ENCODE peak calls at places on chromosomes 7 and 10, in eight cellular contexts. V is SW480; J is activated T-helper 9 cell treated with anti-CD3 and anti-CD28 coated beads, Interleukin-2, amount 50 U/mL, for 16 hours; N is Calu3; Z is AG04450; F is ureter; E is psoas muscle; U is astrocyte of the cerebellum. D is an unnamed sample.

GRCh38 chr10:117647306-117647705 is 104.8 kb downstream of the EMX2 start:
- DNase-seq in V (no peak), Z (no peak), E (no peak), J (no peak), N (no peak), U (no peak), F (no peak), D (no peak)

GRCh38 chr10:101570764-101571572 is 17.1 kb downstream of the POLL start:
- DNase-seq in J (no peak), E (peak), Z (no peak), N (no peak), U (no peak), V (no peak), F (no peak), D (no peak)

GRCh38 chr10:21533577-21534475 is at the start of gene MLLT10:
- DNase-seq in J (peak), U (peak), F (peak), Z (peak), E (peak), N (peak), V (peak), D (no peak)

GRCh38 chr10:44977287-44978212 is 1.1 kb downstream of the DEPP1 start:
- DNase-seq in E (peak), N (no peak), Z (no peak), J (no peak), U (no peak), V (no peak), F (no peak), D (no peak)

GRCh38 chr10:43190775-43191174 is 52.5 kb downstream of the CSGALNACT2 start:
- DNase-seq in F (no peak), U (no peak), Z (no peak), N (no peak), J (no peak), E (no peak), V (no peak), D (no peak)

GRCh38 chr10:129032626-129033353 is 434.3 kb upstream of the MGMT start:
- DNase-seq in E (no peak), U (no peak), F (no peak), J (no peak), V (no peak), Z (no peak), N (no peak), D (no peak)

GRCh38 chr7:107932851-107933250 is 41.9 kb downstream of the DLD start:
- DNase-seq in U (no peak), J (no peak), N (no peak), V (no peak), E (no peak), Z (no peak), F (no peak), D (no peak)

GRCh38 chr10:130954326-130954905 is 357.1 kb downstream of the TCERG1L start:
- DNase-seq in Z (no peak), N (no peak), E (no peak), J (no peak), V (no peak), U (no peak), F (no peak), D (no peak)

GRCh38 chr7:133613250-133613649 is 360.4 kb downstream of the EXOC4 start:
- DNase-seq in U (no peak), Z (no peak), N (no peak), V (no peak), F (no peak), J (no peak), E (no peak), D (no peak)

GRCh38 chr7:23458044-23458443 is 12.2 kb downstream of the IGF2BP3 start:
- DNase-seq in F (no peak), J (no peak), Z (no peak), V (no peak), N (no peak), U (peak), E (no peak), D (no peak)

GRCh38 chr7:81284576-81284975 is 365.7 kb upstream of the SEMA3C start:
- DNase-seq in Z (no peak), J (no peak), V (no peak), F (no peak), U (no peak), E (no peak), N (no peak), D (no peak)

GRCh38 chr10:27568196-27569175 is 64.4 kb downstream of the RAB18 start:
- DNase-seq in E (no peak), J (no peak), Z (no peak), F (no peak), N (no peak), U (no peak), V (no peak), D (no peak)

GRCh38 chr7:40945788-40946187 is 757.1 kb downstream of the INHBA start:
- DNase-seq in N (no peak), V (no peak), E (no peak), F (no peak), Z (no peak), J (no peak), U (no peak), D (no peak)

GRCh38 chr7:142956951-142957623 is 5.1 kb downstream of the KEL start:
- DNase-seq in F (no peak), V (peak), Z (no peak), U (no peak), N (peak), E (no peak), J (no peak), D (no peak)

GRCh38 chr7:106545275-106545674 is 115.7 kb downstream of the CCDC71L start:
- DNase-seq in E (no peak), Z (no peak), J (no peak), U (no peak), V (no peak), N (no peak), F (no peak), D (no peak)

GRCh38 chr7:140609646-140610045 is 31.0 kb downstream of the DENND2A start:
- DNase-seq in V (no peak), U (peak), N (no peak), J (no peak), Z (no peak), F (no peak), E (no peak), D (no peak)

GRCh38 chr10:114719311-114719710 is 61.2 kb upstream of the ABLIM1 start:
- DNase-seq in N (no peak), V (no peak), F (no peak), J (no peak), U (no peak), E (no peak), Z (no peak), D (no peak)

GRCh38 chr10:23994459-23995046 is 214.4 kb upstream of the KIAA1217 start:
- DNase-seq in E (peak), J (no peak), U (peak), V (peak), F (peak), N (peak), Z (peak), D (peak)

GRCh38 chr10:30088178-30088577 is 28.8 kb upstream of the JCAD start:
- DNase-seq in U (no peak), Z (no peak), E (no peak), V (no peak), J (no peak), F (no peak), N (no peak), D (no peak)

GRCh38 chr7:22582860-22583640 is 83.1 kb upstream of the STEAP1B start:
- DNase-seq in Z (peak), F (no peak), V (peak), N (peak), E (no peak), U (peak), J (no peak), D (peak)

GRCh38 chr10:110387983-110388681 is 83.4 kb upstream of the SMNDC1 start:
- DNase-seq in E (no peak), U (no peak), J (peak), Z (no peak), N (no peak), F (no peak), V (peak), D (no peak)

GRCh38 chr10:69335063-69335587 is 56.8 kb downstream of the HK1 start:
- DNase-seq in E (peak), V (no peak), U (no peak), F (peak), Z (no peak), N (no peak), J (no peak), D (no peak)

GRCh38 chr7:137403282-137403681 is 59.7 kb upstream of the PTN start:
- DNase-seq in J (no peak), Z (no peak), V (no peak), F (no peak), E (no peak), N (no peak), U (no peak), D (no peak)

GRCh38 chr7:72003236-72003635 is 408.9 kb downstream of the CALN1 start:
- DNase-seq in E (no peak), F (no peak), J (no peak), U (no peak), Z (no peak), N (no peak), V (no peak), D (no peak)

GRCh38 chr10:128766915-128767314 is 640.7 kb upstream of the MKI67 start:
- DNase-seq in J (no peak), E (no peak), F (no peak), V (no peak), Z (no peak), U (no peak), N (no peak), D (no peak)

GRCh38 chr10:17066000-17066399 is 63.6 kb downstream of the CUBN start:
- DNase-seq in Z (no peak), E (no peak), U (no peak), N (no peak), J (no peak), F (no peak), V (no peak), D (no peak)

GRCh38 chr7:128770238-128770637 is 5.4 kb downstream of the OPN1SW start:
- DNase-seq in V (no peak), J (no peak), F (no peak), E (no peak), N (no peak), U (no peak), Z (no peak), D (no peak)

GRCh38 chr7:41052736-41053135 is 650.2 kb downstream of the INHBA start:
- DNase-seq in J (no peak), N (no peak), E (no peak), U (no peak), V (no peak), F (no peak), Z (no peak), D (no peak)

GRCh38 chr7:127650842-127651555 is 995 bp upstream of the SND1 start:
- DNase-seq in J (no peak), F (no peak), Z (no peak), U (no peak), N (no peak), V (peak), E (no peak), D (peak)

GRCh38 chr10:132890301-132890700 is 52.1 kb downstream of the CFAP46 start:
- DNase-seq in Z (no peak), E (peak), V (no peak), J (no peak), N (no peak), F (no peak), U (no peak), D (no peak)

GRCh38 chr10:77263700-77264099 is 373.9 kb downstream of the KCNMA1 start:
- DNase-seq in V (no peak), U (no peak), J (no peak), F (no peak), Z (no peak), N (no peak), E (no peak), D (no peak)

GRCh38 chr10:35384265-35384868 is 48.1 kb downstream of the CCNY start:
- DNase-seq in J (no peak), F (no peak), Z (no peak), V (no peak), E (no peak), N (no peak), U (no peak), D (no peak)